ENCODE peak calls at places on chromosomes 11 and 22, in five cellular contexts. L is tibial nerve, P is transverse colon, S is adrenal gland, F is osteoblast. Z is an unnamed sample.

GRCh38 chr11:113048820-113049555 is 87.8 kb downstream of the NCAM1 start:
- DNase-seq in L (no peak), P (no peak), S (peak; percentile 70), F (no peak), Z (no peak)

GRCh38 chr11:63917685-63918523 is 940 bp upstream of the RCOR2 start:
- DNase-seq in L (no peak), P (peak; percentile 62), S (peak; percentile 74), F (peak; percentile 97), Z (no peak)

GRCh38 chr22:33889748-33890147 is 30.5 kb downstream of the LARGE1 start:
- DNase-seq in L (no peak), P (no peak), S (no peak), F (no peak), Z (no peak)

GRCh38 chr11:76806131-76806530 is 23.0 kb downstream of the TSKU start:
- DNase-seq in L (no peak), P (no peak), S (no peak), F (no peak), Z (no peak)

GRCh38 chr22:38490475-38490874 is 15.6 kb downstream of the DDX17 start:
- DNase-seq in L (no peak), P (no peak), S (no peak), F (no peak), Z (no peak)

GRCh38 chr11:3123761-3124733 is 41.1 kb downstream of the OSBPL5 start:
- DNase-seq in L (peak; percentile 93), P (peak; percentile 81), S (peak; percentile 95), F (peak; percentile 99), Z (peak; percentile 69)

GRCh38 chr11:8082391-8083087 is 1.5 kb downstream of the TUB start:
- DNase-seq in L (no peak), P (no peak), S (no peak), F (peak; percentile 81), Z (peak; percentile 51)

GRCh38 chr22:48934446-48934845 is 893.2 kb downstream of the BRD1 start:
- DNase-seq in L (no peak), P (no peak), S (no peak), F (no peak), Z (no peak)

GRCh38 chr11:74206746-74207145 is 35.7 kb downstream of the PPME1 start:
- DNase-seq in L (no peak), P (no peak), S (no peak), F (no peak), Z (no peak)

GRCh38 chr11:120431633-120432032 is 79.9 kb upstream of the GRIK4 start:
- DNase-seq in L (no peak), P (no peak), S (no peak), F (no peak), Z (no peak)

GRCh38 chr11:76207642-76208378 is 1.5 kb upstream of the WNT11 start:
- DNase-seq in L (peak; percentile 68), P (peak; percentile 89), S (peak; percentile 85), F (peak; percentile 99), Z (no peak)

GRCh38 chr11:75773595-75774353 is 5.2 kb downstream of the DGAT2 start:
- DNase-seq in L (no peak), P (peak; percentile 18), S (no peak), F (peak; percentile 62), Z (peak; percentile 44)

GRCh38 chr11:108890482-108891092 is 225.7 kb downstream of the DDX10 start:
- DNase-seq in L (no peak), P (no peak), S (no peak), F (no peak), Z (no peak)

GRCh38 chr22:49726022-49726681 is 101.5 kb downstream of the BRD1 start:
- DNase-seq in L (no peak), P (no peak), S (no peak), F (no peak), Z (no peak)

GRCh38 chr11:32478277-32478731 is 43.0 kb upstream of the WT1 start:
- DNase-seq in L (no peak), P (no peak), S (no peak), F (no peak), Z (no peak)

GRCh38 chr11:17533782-17534415 is 10.3 kb downstream of the USH1C start:
- DNase-seq in L (no peak), P (no peak), S (no peak), F (no peak), Z (peak; percentile 56)

GRCh38 chr11:64751136-64751535 is 7.2 kb upstream of the RASGRP2 start:
- DNase-seq in L (no peak), P (no peak), S (no peak), F (peak; percentile 69), Z (peak; percentile 67)

DNA sequence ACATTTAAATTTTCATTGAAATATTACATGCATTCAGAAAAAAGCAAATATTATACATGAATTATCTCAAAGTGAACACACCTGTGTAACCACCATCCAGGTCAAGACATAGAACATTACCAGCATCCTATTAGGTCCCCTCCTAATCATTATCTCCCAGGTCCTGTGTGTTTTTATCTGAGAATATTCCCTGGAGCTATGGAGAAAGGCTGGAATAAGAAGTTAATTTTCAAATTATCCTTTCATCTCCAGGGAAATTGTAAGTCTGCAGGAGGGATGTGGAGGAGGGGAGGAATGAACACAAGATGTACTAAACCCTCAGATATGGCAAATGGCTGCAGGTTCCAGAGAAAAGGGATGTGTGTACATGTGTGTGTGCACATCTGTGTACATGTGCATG is 25.3 kb upstream of the NAV2 start:
- DNase-seq in L (no peak), P (no peak), S (no peak), F (no peak), Z (no peak)
- TF ChIP-seq CTCF in L (no peak), P (no peak), S (no peak), F (no peak), Z (no peak)

DNA sequence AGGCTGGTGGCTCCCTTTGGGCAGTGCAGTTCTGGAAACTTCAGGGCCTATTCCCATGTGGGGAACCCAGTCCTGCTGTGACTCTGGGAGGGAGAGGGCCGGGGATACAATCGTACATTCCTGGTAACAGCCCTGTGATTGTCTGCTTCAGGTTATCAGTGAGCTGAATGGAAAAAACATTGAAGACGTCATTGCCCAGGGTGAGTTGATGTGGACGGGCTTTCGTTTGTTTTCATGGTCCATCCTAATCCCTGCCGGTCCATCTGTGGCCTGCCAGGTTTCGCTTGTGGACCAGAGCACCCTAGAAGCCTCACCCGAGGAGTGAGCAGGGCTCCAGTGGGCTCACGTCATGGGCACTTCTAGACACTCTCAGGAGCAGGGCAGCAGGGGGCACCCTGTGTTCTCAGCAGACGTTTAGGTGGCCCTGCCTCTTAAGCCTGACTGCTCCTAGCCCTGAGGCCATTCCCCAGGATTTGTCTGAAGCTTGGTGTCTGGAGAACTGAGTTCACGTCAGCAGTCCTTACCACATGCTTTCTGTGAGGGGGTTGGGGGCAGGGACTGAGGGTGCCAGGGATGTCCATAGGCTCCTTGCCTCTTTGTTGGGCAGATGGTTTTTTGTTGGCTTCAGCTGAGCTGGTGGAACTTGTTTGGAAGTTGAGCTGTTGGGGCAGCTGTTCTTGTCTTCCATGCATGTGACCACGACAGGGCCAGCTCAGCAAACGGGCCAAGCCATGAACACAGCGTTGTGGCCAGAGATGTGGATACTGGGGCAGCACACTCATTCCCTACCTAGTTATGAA is 1.9 kb downstream of the RPLP2 start:
- DNase-seq in L (no peak), P (no peak), S (no peak), F (no peak), Z (no peak)
- TF ChIP-seq CTCF in L (no peak), P (no peak), S (no peak), F (peak; percentile 23), Z (no peak)

GRCh38 chr22:31818481-31819392 is 64.9 kb downstream of the DEPDC5 start:
- DNase-seq in L (no peak), P (no peak), S (no peak), F (peak; percentile 76), Z (no peak)
- TF ChIP-seq CTCF in L (no peak), P (no peak), S (no peak), F (no peak), Z (no peak)

GRCh38 chr11:22431074-22431473 is 92.9 kb downstream of the SLC17A6 start:
- DNase-seq in L (no peak), P (no peak), S (no peak), F (no peak), Z (no peak)

GRCh38 chr11:22433066-22433450 is 94.9 kb downstream of the SLC17A6 start:
- DNase-seq in L (no peak), P (no peak), S (no peak), F (no peak), Z (no peak)

GRCh38 chr11:22433517-22433916 is 95.3 kb downstream of the SLC17A6 start:
- DNase-seq in L (no peak), P (no peak), S (no peak), F (no peak), Z (no peak)

GRCh38 chr11:22430286-22430685 is 92.1 kb downstream of the SLC17A6 start:
- DNase-seq in L (no peak), P (no peak), S (no peak), F (no peak), Z (no peak)

GRCh38 chr11:22432331-22433065 is 94.3 kb downstream of the SLC17A6 start:
- DNase-seq in L (peak; percentile 17), P (no peak), S (peak; percentile 20), F (no peak), Z (peak; percentile 60)
- TF ChIP-seq CTCF in L (no peak), P (no peak), S (no peak), F (no peak), Z (no peak)

GRCh38 chr11:133901999-133902398 is 54.8 kb downstream of the IGSF9B start:
- DNase-seq in L (no peak), P (no peak), S (no peak), F (no peak), Z (no peak)
- TF ChIP-seq CTCF in L (no peak), P (no peak), S (no peak), F (no peak), Z (no peak)

GRCh38 chr11:18844753-18845367 is 53.3 kb upstream of the PTPN5 start:
- DNase-seq in L (no peak), P (no peak), S (no peak), F (no peak), Z (no peak)
- TF ChIP-seq CTCF in L (no peak), P (peak; percentile 37), S (peak; percentile 54), F (peak; percentile 70), Z (peak; percentile 76)